ENCODE peak calls at places on chromosome 20, in five cellular contexts. R, D, X, E and U are unnamed samples.

GRCh38 chr20:25250508-25250907 is 2.6 kb downstream of the PYGB start:
- DNase-seq in R (no peak), D (no peak), E (no peak), X (no peak), U (no peak)

GRCh38 chr20:62122659-62123449 is 579 bp downstream of the LSM14B start:
- DNase-seq in X (no peak), R (peak; percentile 82), D (no peak), E (no peak), U (no peak)

GRCh38 chr20:53750827-53751393 is 157.3 kb upstream of the ZNF217 start:
- DNase-seq in R (no peak), D (peak; percentile 69), X (no peak), E (no peak), U (no peak)

GRCh38 chr20:14434379-14435136 is 97.1 kb upstream of the FLRT3 start:
- DNase-seq in X (no peak), D (no peak), E (no peak), R (no peak), U (no peak)

GRCh38 chr20:23231561-23232218 is 118.9 kb upstream of the NXT1 start:
- DNase-seq in X (peak; percentile 45), R (no peak), E (peak; percentile 30), D (no peak), U (no peak)

GRCh38 chr20:11459090-11459877 is 458.4 kb upstream of the BTBD3 start:
- DNase-seq in E (no peak), X (no peak), D (no peak), R (no peak), U (no peak)

GRCh38 chr20:8647868-8648495 is 420.9 kb upstream of the PLCB4 start:
- DNase-seq in X (no peak), D (no peak), E (no peak), R (no peak), U (no peak)

GRCh38 chr20:17595846-17596245 is 26.0 kb downstream of the DSTN start:
- DNase-seq in X (no peak), R (no peak), D (no peak), E (no peak), U (no peak)

GRCh38 chr20:63473555-63474449 is 1.3 kb upstream of the KCNQ2 start:
- DNase-seq in R (no peak), D (no peak), E (no peak), X (no peak), U (no peak)

GRCh38 chr20:43721429-43722152 is 5.2 kb downstream of the GTSF1L start:
- DNase-seq in D (no peak), E (peak; percentile 51), X (no peak), R (no peak), U (no peak)

GRCh38 chr20:4585104-4585753 is 136.5 kb upstream of the PRND start:
- DNase-seq in D (no peak), R (no peak), X (no peak), E (no peak), U (no peak)

GRCh38 chr20:62782893-62783278 is 13.4 kb upstream of the MRGBP start:
- DNase-seq in E (no peak), R (no peak), X (no peak), D (no peak), U (no peak)

GRCh38 chr20:46250772-46251171 is 57.5 kb downstream of the CDH22 start:
- DNase-seq in X (no peak), D (no peak), E (no peak), R (no peak), U (no peak)
- TF ChIP-seq EZH2 in X (peak; percentile 3), D (no peak), E (no peak), R (no peak), U (no peak)

DNA sequence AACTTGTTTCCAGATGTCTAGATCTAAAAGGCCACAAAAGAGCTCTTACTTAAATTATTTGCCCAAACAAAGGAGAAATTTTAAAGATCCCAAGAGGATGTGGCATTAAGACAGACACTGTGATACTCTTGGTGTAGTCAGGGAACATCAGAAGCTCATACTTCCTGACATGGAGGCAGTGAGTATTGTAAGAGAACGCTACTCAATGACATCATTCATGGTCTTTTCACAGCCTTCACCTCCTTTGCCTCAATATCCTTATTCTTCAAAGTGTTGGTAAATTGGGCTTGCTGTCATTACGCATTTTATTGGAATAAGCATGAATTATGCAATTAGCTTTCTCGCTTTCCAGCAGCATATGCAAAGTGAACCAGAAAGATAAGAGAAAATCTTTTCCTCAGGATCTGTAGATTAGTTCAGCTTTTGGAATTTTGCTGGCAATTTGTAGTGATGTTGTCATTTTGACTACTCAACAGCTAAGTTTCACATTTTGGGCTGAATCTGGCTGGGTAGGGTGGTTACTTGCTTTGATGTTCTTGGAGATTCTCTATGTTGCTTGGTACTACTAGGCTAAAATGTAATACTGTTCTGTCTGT is 1012.2 kb downstream of the KIF16B start:
- DNase-seq in R (no peak), E (no peak), X (no peak), D (no peak), U (no peak)
- TF ChIP-seq RAD21 in R (no peak), E (no peak), X (no peak), D (no peak), U (no peak)

GRCh38 chr20:15653396-15654207 is 919.6 kb downstream of the KIF16B start:
- DNase-seq in D (no peak), R (no peak), X (no peak), E (no peak), U (no peak)
- H2AFZ ChIP-seq in D (no peak overlapping the region), R (no peak overlapping the region), X (no peak overlapping the region), E (no peak overlapping the region), U (no peak overlapping the region)

GRCh38 chr20:48814633-48815032 is 13.2 kb downstream of the PREX1 start:
- DNase-seq in X (no peak), R (no peak), D (no peak), E (no peak), U (no peak)

GRCh38 chr20:48815537-48815936 is 12.3 kb downstream of the PREX1 start:
- DNase-seq in R (no peak), E (no peak), X (no peak), D (no peak), U (no peak)

GRCh38 chr20:48812600-48813445 is 15.0 kb downstream of the PREX1 start:
- DNase-seq in E (no peak), D (no peak), R (no peak), X (no peak), U (no peak)

GRCh38 chr20:48813446-48813747 is 14.4 kb downstream of the PREX1 start:
- DNase-seq in D (no peak), X (no peak), E (no peak), R (no peak), U (no peak)

GRCh38 chr20:48813930-48814546 is 13.8 kb downstream of the PREX1 start:
- DNase-seq in R (no peak), X (no peak), D (no peak), E (no peak), U (no peak)
- TF ChIP-seq EZH2 in R (no peak), X (no peak), D (no peak), E (no peak), U (no peak)

DNA sequence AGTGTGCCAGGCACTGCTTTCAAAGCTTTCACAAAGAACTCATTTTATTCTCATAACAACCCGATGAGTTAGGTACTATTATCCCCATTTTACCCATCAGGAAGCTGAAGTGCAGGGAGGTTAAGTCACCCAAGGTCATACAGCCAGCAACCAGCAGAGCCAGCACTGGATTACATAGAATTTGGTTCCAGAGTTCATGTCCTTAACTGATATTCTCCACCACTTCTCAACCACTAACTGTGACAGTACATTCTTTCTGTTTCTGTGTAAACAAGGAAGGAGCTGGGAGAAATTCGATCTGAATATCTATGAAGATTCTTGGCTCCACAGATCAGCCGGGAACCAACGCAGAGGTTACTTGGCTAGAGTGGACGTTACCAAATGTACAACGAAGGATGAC is 98.0 kb downstream of the KIF16B start:
- DNase-seq in E (no peak), R (no peak), D (no peak), X (peak; percentile 98), U (no peak)
- TF ChIP-seq RAD21 in E (no peak), R (no peak), D (no peak), X (peak; percentile 23), U (no peak)

GRCh38 chr20:59033093-59033492 is 958 bp upstream of the ATP5F1E start:
- DNase-seq in X (no peak), R (no peak), D (no peak), E (no peak), U (no peak)
- H2AFZ ChIP-seq in X (no peak overlapping the region), R (no peak overlapping the region), D (no peak overlapping the region), E (no peak overlapping the region), U (no peak overlapping the region)

DNA sequence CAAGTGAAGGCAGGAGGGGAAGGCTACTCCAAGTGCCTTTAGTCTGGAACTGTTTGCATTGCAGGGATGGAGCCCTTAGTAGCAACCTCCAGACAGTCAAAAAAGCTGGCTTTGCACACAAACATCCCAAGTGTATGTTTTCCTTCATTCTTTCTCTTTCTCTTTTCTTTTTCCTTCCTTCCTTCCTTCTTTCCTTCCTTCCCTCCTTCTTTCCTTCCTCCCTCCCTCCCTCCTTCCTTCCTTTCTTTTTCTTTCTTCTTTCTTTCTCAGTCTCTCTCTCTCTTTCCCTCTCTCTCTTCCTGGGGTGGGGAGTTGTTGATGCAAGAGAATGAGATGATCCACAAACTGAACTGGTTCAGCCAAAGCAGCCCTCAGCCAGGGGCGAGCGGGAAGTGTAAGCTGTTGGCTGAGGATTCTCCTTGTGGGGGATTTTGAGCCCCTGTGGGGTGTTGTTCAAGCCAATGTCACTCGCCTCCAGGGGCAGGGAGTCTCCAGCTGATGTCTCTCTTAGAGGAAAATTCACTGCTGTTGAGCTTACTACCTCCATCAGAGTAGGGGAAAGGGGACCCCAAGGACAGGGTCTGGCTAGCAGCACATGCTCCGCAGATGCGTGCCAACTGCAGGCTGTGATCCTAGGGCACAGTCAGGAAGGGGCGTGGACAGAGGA is 11.7 kb downstream of the RSPO4 start:
- DNase-seq in D (no peak), R (no peak), E (no peak), X (no peak), U (no peak)
- TF ChIP-seq EZH2 in D (no peak), R (no peak), E (no peak), X (no peak), U (no peak)

DNA sequence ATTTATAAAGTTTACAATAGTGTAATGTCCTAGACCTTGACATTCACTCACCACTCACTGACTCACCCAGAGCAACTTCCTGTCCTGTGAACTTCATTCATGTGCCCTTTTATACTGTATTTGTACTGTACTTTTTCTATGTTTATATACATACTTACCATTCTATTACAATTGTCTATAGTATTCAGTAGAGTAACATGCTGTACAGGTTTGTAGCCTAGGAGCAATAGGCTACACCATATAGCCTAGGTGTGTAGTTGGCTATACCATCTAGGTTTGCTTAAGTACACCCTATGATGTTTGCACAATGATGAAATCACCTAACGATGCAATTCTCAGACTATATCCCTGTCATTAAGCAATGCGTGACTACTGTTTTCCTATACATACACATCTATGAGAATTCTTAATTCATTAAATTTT is 17.5 kb downstream of the EDEM2 start:
- DNase-seq in X (peak; percentile 75), D (no peak), E (no peak), R (no peak), U (no peak)
- TF ChIP-seq RAD21 in X (no peak), D (no peak), E (no peak), R (no peak), U (no peak)